ENCODE peak calls at places on chromosome 4, in nine cellular contexts. N is EL; P is activated CD4-positive, alpha-beta T cell treated with anti-CD3 and anti-CD28 coated beads, Interleukin-2, amount 50 U/mL, for 1 hour; L is GDM1; Q is HTR-8/SVneo; I is effector memory CD8-positive, alpha-beta T cell; R is cerebellar nuclear complex; B is T-helper 9 cell; S is fibroblast of villous mesenchyme. D is an unnamed sample.
A peak's percentile ranks its signal among the peaks of the same experiment; 100 is the strongest.

GRCh38 chr4:8534129-8534528 is 46.1 kb upstream of the GPR78 start:
- DNase-seq in L (no peak), I (no peak), B (no peak), R (no peak), Q (no peak), N (peak; percentile 41), S (peak; percentile 83), P (no peak), D (no peak)

GRCh38 chr4:42865572-42866189 is 26.8 kb upstream of the GRXCR1 start:
- DNase-seq in P (peak; percentile 21), I (peak; percentile 34), N (peak; percentile 1), S (peak; percentile 43), B (peak; percentile 15), L (peak; percentile 1), Q (no peak), R (peak; percentile 8), D (no peak)

GRCh38 chr4:55499495-55499894 is 47.2 kb downstream of the CLOCK start:
- DNase-seq in R (no peak), S (no peak), L (no peak), B (no peak), P (no peak), Q (no peak), N (no peak), I (no peak), D (no peak)

GRCh38 chr4:74654230-74654681 is 140.1 kb downstream of the BTC start:
- DNase-seq in B (no peak), R (no peak), Q (no peak), S (peak; percentile 51), I (no peak), N (no peak), P (no peak), L (no peak), D (no peak)

GRCh38 chr4:84235545-84235944 is 263.5 kb downstream of the NKX6-1 start:
- DNase-seq in L (no peak), R (no peak), B (no peak), S (no peak), Q (no peak), P (no peak), I (no peak), N (no peak), D (no peak)

GRCh38 chr4:26032142-26032541 is 118.1 kb downstream of the SMIM20 start:
- DNase-seq in R (no peak), N (peak; percentile 72), B (no peak), I (no peak), S (no peak), L (no peak), Q (no peak), P (no peak), D (no peak)

GRCh38 chr4:172147702-172148101 is 334.5 kb downstream of the GALNTL6 start:
- DNase-seq in P (no peak), Q (no peak), R (no peak), B (no peak), S (no peak), L (no peak), N (peak; percentile 26), I (no peak), D (no peak)

GRCh38 chr4:4888695-4889094 is 29.2 kb downstream of the MSX1 start:
- DNase-seq in P (no peak), B (no peak), Q (no peak), I (no peak), L (no peak), N (no peak), S (no peak), R (no peak), D (no peak)

GRCh38 chr4:128810331-128810870 is 901 bp downstream of the JADE1 start:
- DNase-seq in I (peak; percentile 18), N (no peak), Q (no peak), P (no peak), R (no peak), B (no peak), S (peak; percentile 53), L (peak; percentile 33), D (no peak)

GRCh38 chr4:109303141-109303499 is 662 bp upstream of the COL25A1 start:
- DNase-seq in R (no peak), L (no peak), S (no peak), B (no peak), P (no peak), Q (peak; percentile 34), I (no peak), N (peak; percentile 44), D (no peak)

GRCh38 chr4:122827899-122828601 is 1.4 kb downstream of the FGF2 start:
- DNase-seq in L (no peak), B (peak; percentile 3), S (peak; percentile 80), P (peak; percentile 13), I (peak; percentile 23), Q (no peak), R (no peak), N (peak; percentile 48), D (no peak)

GRCh38 chr4:128068927-128069326 is 7.8 kb downstream of the LARP1B start:
- DNase-seq in I (no peak), P (no peak), Q (peak; percentile 25), N (peak; percentile 36), L (no peak), B (no peak), R (no peak), S (peak; percentile 41), D (no peak)

GRCh38 chr4:173448919-173449641 is 50.2 kb upstream of the SCRG1 start:
- DNase-seq in Q (no peak), L (no peak), B (no peak), I (no peak), S (peak; percentile 8), N (no peak), P (no peak), R (peak; percentile 89), D (no peak)

GRCh38 chr4:19983072-19983471 is 268.6 kb upstream of the SLIT2 start:
- DNase-seq in I (no peak), B (no peak), N (peak; percentile 94), S (peak; percentile 95), L (no peak), P (no peak), R (no peak), Q (peak; percentile 21), D (no peak)

GRCh38 chr4:74503580-74503979 is 58.6 kb downstream of the AREG start:
- DNase-seq in P (no peak), L (no peak), B (no peak), S (peak; percentile 11), Q (no peak), R (no peak), N (peak; percentile 73), I (no peak), D (no peak)

GRCh38 chr4:186669159-186669720 is 54.4 kb downstream of the FAT1 start:
- DNase-seq in R (peak; percentile 12), N (peak; percentile 72), L (no peak), B (no peak), S (peak; percentile 79), I (no peak), Q (peak; percentile 34), P (no peak), D (no peak)

GRCh38 chr4:8114456-8115202 is 44.0 kb downstream of the ABLIM2 start:
- DNase-seq in L (no peak), Q (no peak), I (no peak), R (no peak), B (no peak), S (no peak), P (no peak), N (no peak), D (no peak)

GRCh38 chr4:109649872-109650271 is 53.4 kb downstream of the CASP6 start:
- DNase-seq in L (no peak), S (no peak), R (no peak), B (no peak), P (no peak), Q (no peak), N (no peak), I (no peak), D (no peak)

GRCh38 chr4:25367004-25367621 is 9.9 kb upstream of the ANAPC4 start:
- DNase-seq in B (no peak), S (peak; percentile 70), P (no peak), I (no peak), R (no peak), Q (peak; percentile 10), L (peak; percentile 2), N (peak; percentile 44), D (no peak)